ENCODE peak calls at places on chromosomes 1 and 21, in nine cellular contexts. X is heart right ventricle; L is ovary; W is upper lobe of right lung; N is HFF-Myc; B is left lung; U is fibroblast of lung; P is OCI-LY7; J is CD8-positive, alpha-beta memory T cell. G is an unnamed sample.

GRCh38 chr21:28776251-28776650 is 216.4 kb downstream of the LTN1 start:
- DNase-seq in X (no peak), L (no peak), W (no peak), N (no peak), B (no peak), U (peak; percentile 86), P (no peak), J (no peak), G (no peak)

GRCh38 chr1:154751690-154752089 is 118.4 kb downstream of the KCNN3 start:
- DNase-seq in X (no peak), L (no peak), W (no peak), N (no peak), B (no peak), U (peak; percentile 57), P (no peak), J (no peak), G (no peak)

GRCh38 chr1:74468982-74469603 is 43.3 kb downstream of the LRRC53 start:
- DNase-seq in X (no peak), L (no peak), W (no peak), N (peak; percentile 11), B (no peak), U (peak; percentile 39), P (peak; percentile 27), J (no peak), G (peak; percentile 19)

GRCh38 chr1:91529856-91530255 is 29.2 kb downstream of the CDC7 start:
- DNase-seq in X (no peak), L (no peak), W (no peak), N (peak; percentile 47), B (no peak), U (peak; percentile 17), P (peak; percentile 10), J (no peak), G (no peak)

GRCh38 chr1:12014141-12014981 is 4.9 kb upstream of the MIIP start:
- DNase-seq in X (no peak), L (no peak), W (no peak), N (no peak), B (peak; percentile 53), U (peak; percentile 70), P (no peak), J (no peak), G (peak; percentile 23)

GRCh38 chr1:190169311-190170067 is 308.2 kb downstream of the BRINP3 start:
- DNase-seq in X (no peak), L (no peak), W (no peak), N (no peak), B (no peak), U (peak; percentile 88), P (no peak), J (no peak), G (no peak)

GRCh38 chr1:232613752-232614381 is 16.1 kb downstream of the SIPA1L2 start:
- DNase-seq in X (no peak), L (no peak), W (no peak), N (no peak), B (no peak), U (peak; percentile 99), P (no peak), J (no peak), G (no peak)

GRCh38 chr1:243645281-243645680 is 204.8 kb downstream of the AKT3 start:
- DNase-seq in X (no peak), L (no peak), W (no peak), N (no peak), B (no peak), U (no peak), P (no peak), J (no peak), G (no peak)

GRCh38 chr1:57079454-57080157 is 113.8 kb upstream of the C8B start:
- DNase-seq in X (no peak), L (no peak), W (no peak), N (no peak), B (no peak), U (no peak), P (no peak), J (no peak), G (no peak)

GRCh38 chr1:82453511-82454185 is 652.9 kb downstream of the ADGRL2 start:
- DNase-seq in X (no peak), L (no peak), W (no peak), N (no peak), B (no peak), U (peak; percentile 15), P (no peak), J (no peak), G (no peak)

GRCh38 chr1:231266811-231267322 is 25.9 kb downstream of the GNPAT start:
- DNase-seq in X (no peak), L (no peak), W (no peak), N (no peak), B (no peak), U (peak; percentile 33), P (no peak), J (no peak), G (no peak)

GRCh38 chr21:37425684-37426083 is 59.1 kb downstream of the DYRK1A start:
- DNase-seq in X (no peak), L (no peak), W (no peak), N (no peak), B (no peak), U (no peak), P (no peak), J (no peak), G (no peak)

GRCh38 chr21:44371596-44371995 is 18.2 kb downstream of the TRPM2 start:
- DNase-seq in X (no peak), L (no peak), W (peak; percentile 15), N (no peak), B (no peak), U (no peak), P (no peak), J (peak; percentile 16), G (no peak)

GRCh38 chr1:18481921-18482701 is 1.4 kb downstream of the KLHDC7A start:
- DNase-seq in X (no peak), L (no peak), W (no peak), N (no peak), B (no peak), U (no peak), P (peak; percentile 85), J (no peak), G (no peak)

GRCh38 chr1:18482721-18483425 is 2.1 kb downstream of the KLHDC7A start:
- DNase-seq in X (no peak), L (no peak), W (no peak), N (no peak), B (no peak), U (no peak), P (no peak), J (no peak), G (no peak)

GRCh38 chr1:18480315-18481189 is at the start of gene KLHDC7A:
- DNase-seq in X (no peak), L (no peak), W (peak; percentile 90), N (no peak), B (peak; percentile 78), U (peak; percentile 0), P (peak; percentile 28), J (no peak), G (no peak)

GRCh38 chr1:18479484-18479883 is 1.2 kb upstream of the KLHDC7A start:
- DNase-seq in X (no peak), L (no peak), W (no peak), N (no peak), B (no peak), U (no peak), P (no peak), J (no peak), G (no peak)

GRCh38 chr1:18481190-18481920 is 625 bp downstream of the KLHDC7A start:
- DNase-seq in X (no peak), L (no peak), W (no peak), N (no peak), B (no peak), U (no peak), P (peak; percentile 94), J (no peak), G (no peak)
- H3K4me3 ChIP-seq in X (no peak overlapping the region), L (no peak overlapping the region), W (peak overlapping the region; percentile 10), N (no peak overlapping the region), B (no peak overlapping the region), U (no peak overlapping the region), P (peak overlapping the region; percentile 52), J (no peak overlapping the region), G (no peak overlapping the region)

DNA sequence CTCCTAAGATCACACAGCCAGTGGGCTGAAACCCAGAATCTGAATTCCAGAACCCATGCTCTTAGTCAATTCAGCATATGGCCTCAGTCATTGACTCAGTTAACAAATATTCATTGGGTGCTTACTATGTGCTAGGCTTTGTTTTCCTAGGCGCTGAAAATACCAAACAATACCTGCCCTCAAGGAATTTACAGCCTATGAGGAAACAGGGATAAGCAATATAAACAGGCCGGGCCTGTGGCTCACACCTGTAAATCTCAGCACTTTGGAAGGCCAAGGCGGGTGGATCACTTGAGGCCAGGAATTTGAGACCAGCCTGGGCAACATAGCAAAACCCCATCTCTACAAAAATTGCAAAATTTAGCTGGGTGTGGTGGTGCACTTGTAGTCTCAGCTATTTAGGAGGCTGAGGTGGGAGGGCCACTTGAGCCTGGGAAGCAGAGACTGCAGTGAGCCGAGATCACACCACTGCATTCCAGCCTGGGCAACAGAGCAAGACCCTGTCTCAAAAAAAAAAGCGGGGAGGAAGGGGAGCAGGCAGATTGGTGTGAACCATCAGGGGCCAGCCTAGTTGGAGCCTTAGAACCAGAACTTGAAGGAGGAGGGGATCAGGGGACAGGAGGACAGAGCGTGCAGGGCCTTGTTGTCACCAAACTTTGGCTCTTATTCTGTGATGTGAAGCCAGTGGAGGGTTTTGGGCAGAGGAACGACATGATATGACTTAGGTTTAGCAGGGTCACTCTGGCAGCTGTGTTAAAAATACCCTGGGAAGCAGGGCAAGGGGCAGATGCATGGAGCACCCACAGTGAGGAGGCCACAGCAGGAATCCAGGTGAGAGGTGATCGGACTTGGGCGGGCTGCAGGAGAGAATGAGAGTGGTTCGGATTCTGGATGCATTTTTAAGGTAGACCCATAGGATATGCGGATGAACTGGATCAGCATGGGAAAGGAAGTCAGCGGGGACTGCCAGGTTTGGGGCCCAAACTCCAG is 5.8 kb downstream of the TINAGL1 start:
- DNase-seq in X (no peak), L (no peak), W (peak; percentile 19), N (no peak), B (no peak), U (no peak), P (no peak), J (no peak), G (no peak)
- H3K4me3 ChIP-seq in X (no peak overlapping the region), L (no peak overlapping the region), W (no peak overlapping the region), N (no peak overlapping the region), B (no peak overlapping the region), U (no peak overlapping the region), P (no peak overlapping the region), J (no peak overlapping the region), G (no peak overlapping the region)

DNA sequence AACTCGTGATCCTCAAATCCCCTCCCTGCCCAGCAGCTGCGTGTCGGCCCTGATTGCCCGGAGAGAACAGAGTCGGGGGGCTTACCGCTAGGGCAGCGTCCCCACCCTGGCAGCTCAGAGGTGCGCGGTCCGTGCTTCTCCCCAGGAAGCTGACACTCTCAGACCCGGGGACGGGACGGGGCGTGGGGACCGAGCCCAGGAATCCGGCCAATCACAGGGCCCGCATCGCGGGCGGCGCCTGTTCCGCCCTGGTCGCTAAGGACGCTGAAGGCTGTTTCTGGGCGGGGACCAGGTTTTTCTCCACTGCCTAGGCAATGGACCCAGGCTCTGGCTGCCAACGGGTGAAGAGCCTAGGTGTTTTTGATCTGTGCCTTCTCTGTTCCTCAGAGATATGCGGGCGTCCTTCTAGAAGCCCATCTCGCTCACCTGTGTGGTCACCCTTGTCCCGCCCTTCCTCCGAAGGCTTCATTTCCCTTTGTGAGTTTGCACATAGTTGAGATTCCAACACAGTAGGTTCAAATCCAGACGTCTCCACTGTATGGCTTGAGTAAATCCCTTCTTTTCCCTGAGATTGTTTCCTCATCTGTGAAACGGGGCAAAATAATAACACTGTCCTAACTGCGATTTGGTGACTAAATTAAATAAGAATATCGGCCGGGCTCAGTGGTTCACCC is at the start of gene C1orf87:
- DNase-seq in X (peak; percentile 9), L (no peak), W (peak; percentile 66), N (no peak), B (peak; percentile 31), U (no peak), P (no peak), J (no peak), G (no peak)
- H3K4me3 ChIP-seq in X (no peak within 1 kb of the TSS), L (no peak within 1 kb of the TSS), W (peak within 1 kb of the TSS; percentile 6), N (no peak within 1 kb of the TSS), B (no peak within 1 kb of the TSS), U (no peak within 1 kb of the TSS), P (no peak within 1 kb of the TSS), J (no peak within 1 kb of the TSS), G (no peak within 1 kb of the TSS)

GRCh38 chr1:247417786-247418185 is 1.8 kb downstream of the NLRP3 start:
- DNase-seq in X (no peak), L (no peak), W (no peak), N (no peak), B (no peak), U (no peak), P (no peak), J (no peak), G (no peak)
- H3K4me3 ChIP-seq in X (no peak overlapping the region), L (no peak overlapping the region), W (peak overlapping the region; percentile 32), N (no peak overlapping the region), B (no peak overlapping the region), U (no peak overlapping the region), P (no peak overlapping the region), J (no peak overlapping the region), G (no peak overlapping the region)